ENCODE peak calls at places on chromosomes 6 and 20, in five cellular contexts. D is COR-L47, Q is HT1080, W is sciatic nerve, K is RCC 7860. Z is an unnamed sample.

GRCh38 chr6:30101939-30102700 is 10.8 kb downstream of the TRIM31 start:
- DNase-seq in D (peak; percentile 33), Q (peak; percentile 75), W (peak; percentile 94), K (peak; percentile 65), Z (peak; percentile 76)

GRCh38 chr6:167056370-167056769 is 57.2 kb downstream of the CEP43 start:
- DNase-seq in D (no peak), Q (no peak), W (no peak), K (no peak), Z (no peak)

GRCh38 chr20:45508068-45508886 is 7.1 kb downstream of the SPINT3 start:
- DNase-seq in D (no peak), Q (no peak), W (no peak), K (no peak), Z (no peak)

GRCh38 chr6:27902335-27903314 is 9.6 kb downstream of the OR2B2 start:
- DNase-seq in D (peak; percentile 69), Q (peak; percentile 83), W (peak; percentile 91), K (peak; percentile 81), Z (peak; percentile 84)

GRCh38 chr6:89492025-89492640 is 59.2 kb downstream of the ANKRD6 start:
- DNase-seq in D (no peak), Q (no peak), W (no peak), K (no peak), Z (peak; percentile 29)

GRCh38 chr6:85464722-85465150 is 14.9 kb downstream of the NT5E start:
- DNase-seq in D (no peak), Q (peak; percentile 100), W (no peak), K (peak; percentile 99), Z (no peak)

GRCh38 chr20:40511478-40511877 is 177.6 kb downstream of the MAFB start:
- DNase-seq in D (no peak), Q (peak; percentile 64), W (peak; percentile 69), K (no peak), Z (no peak)

GRCh38 chr20:14538433-14538832 is 201.0 kb upstream of the FLRT3 start:
- DNase-seq in D (no peak), Q (no peak), W (no peak), K (no peak), Z (no peak)

GRCh38 chr20:31523361-31524283 is 9.4 kb downstream of the HM13 start:
- DNase-seq in D (no peak), Q (peak; percentile 64), W (no peak), K (no peak), Z (no peak)

GRCh38 chr20:44866703-44867335 is 18.7 kb upstream of the YWHAB start:
- DNase-seq in D (no peak), Q (no peak), W (no peak), K (no peak), Z (no peak)

GRCh38 chr20:3177746-3178477 is 4.6 kb upstream of the LZTS3 start:
- DNase-seq in D (no peak), Q (no peak), W (peak; percentile 23), K (no peak), Z (no peak)

GRCh38 chr6:54111341-54111740 is at the start of gene MLIP:
- DNase-seq in D (no peak), Q (no peak), W (no peak), K (no peak), Z (no peak)

GRCh38 chr6:13396241-13396792 is 68.0 kb upstream of the TBC1D7 start:
- DNase-seq in D (no peak), Q (no peak), W (no peak), K (no peak), Z (no peak)

GRCh38 chr6:113858067-113858604 is 991 bp downstream of the MARCKS start:
- DNase-seq in D (peak; percentile 28), Q (no peak), W (peak; percentile 78), K (peak; percentile 25), Z (peak; percentile 11)

GRCh38 chr6:28105286-28105685 is 19.1 kb upstream of the ZSCAN16 start:
- DNase-seq in D (no peak), Q (no peak), W (no peak), K (no peak), Z (no peak)

Z was measured in SHP77.